ENCODE peak calls at places on chromosomes 11 and 22, in four cellular contexts. M is colonic mucosa, V is RWPE1, H is RWPE2. N is an unnamed sample.

GRCh38 chr11:88597387-88597786 is 259.9 kb upstream of the CTSC start:
- DNase-seq in H (no peak), M (no peak), V (no peak), N (no peak)

GRCh38 chr22:38031491-38031890 is 25.7 kb upstream of the PICK1 start:
- DNase-seq in H (no peak), M (no peak), V (no peak), N (no peak)

GRCh38 chr22:45455621-45456020 is 42.1 kb downstream of the RIBC2 start:
- DNase-seq in V (no peak), M (no peak), H (no peak), N (no peak)

GRCh38 chr11:62546244-62546936 is at the start of gene AHNAK:
- DNase-seq in H (peak), V (peak), M (peak), N (no peak)

GRCh38 chr11:110453684-110454354 is 24.1 kb downstream of the FDX1 start:
- DNase-seq in V (no peak), H (no peak), M (no peak), N (no peak)

GRCh38 chr11:114321621-114322257 is 25.5 kb downstream of the NNMT start:
- DNase-seq in V (no peak), M (no peak), H (no peak), N (no peak)

GRCh38 chr22:36568846-36569245 is 39.9 kb upstream of the EIF3D start:
- DNase-seq in H (no peak), M (no peak), V (no peak), N (no peak)

GRCh38 chr11:63680842-63681207 is 475 bp upstream of the RTN3 start:
- DNase-seq in H (no peak), V (peak), M (peak), N (no peak)

GRCh38 chr11:1744137-1744878 is 6.1 kb downstream of the IFITM10 start:
- DNase-seq in V (no peak), H (no peak), M (no peak), N (no peak)

GRCh38 chr11:1618231-1618630 is 3.7 kb downstream of the KRTAP5-4 start:
- DNase-seq in M (no peak), V (no peak), H (no peak), N (no peak)

GRCh38 chr11:89495951-89496350 is 4.8 kb upstream of the NOX4 start:
- DNase-seq in H (no peak), V (peak), M (no peak), N (no peak)

GRCh38 chr11:101133190-101133589 is 3.6 kb upstream of the PGR start:
- DNase-seq in M (no peak), H (no peak), V (no peak), N (no peak)

GRCh38 chr11:134048028-134048427 is 20.8 kb upstream of the JAM3 start:
- DNase-seq in M (no peak), V (no peak), H (peak), N (no peak)

GRCh38 chr11:74487875-74488274 is 5.6 kb downstream of the LIPT2 start:
- DNase-seq in V (no peak), M (no peak), H (no peak), N (peak)
- TF ChIP-seq CTCF in V (no peak), M (no peak), H (peak), N (no peak)

GRCh38 chr11:29527391-29527936 is 489.4 kb downstream of the KCNA4 start:
- DNase-seq in V (peak), M (no peak), H (no peak), N (no peak)
- TF ChIP-seq CTCF in V (peak), M (no peak), H (peak), N (peak)

GRCh38 chr11:123475478-123475877 is 45.4 kb downstream of the GRAMD1B start:
- DNase-seq in H (no peak), M (no peak), V (no peak), N (no peak)
- TF ChIP-seq CTCF in H (peak), M (no peak), V (no peak), N (peak)

GRCh38 chr22:23282516-23282915 is 102.2 kb downstream of the BCR start:
- DNase-seq in V (no peak), H (peak), M (no peak), N (no peak)

GRCh38 chr22:23281406-23282088 is 101.2 kb downstream of the BCR start:
- DNase-seq in M (peak), V (peak), H (peak), N (peak)

GRCh38 chr22:23282986-23283385 is 102.7 kb downstream of the BCR start:
- DNase-seq in H (peak), V (no peak), M (no peak), N (no peak)

GRCh38 chr22:23281053-23281405 is 100.7 kb downstream of the BCR start:
- DNase-seq in V (no peak), H (peak), M (no peak), N (no peak)

GRCh38 chr22:23282089-23282501 is 101.8 kb downstream of the BCR start:
- DNase-seq in H (peak), V (peak), M (peak), N (peak)
- TF ChIP-seq CTCF in H (peak), V (peak), M (no peak), N (no peak)

DNA sequence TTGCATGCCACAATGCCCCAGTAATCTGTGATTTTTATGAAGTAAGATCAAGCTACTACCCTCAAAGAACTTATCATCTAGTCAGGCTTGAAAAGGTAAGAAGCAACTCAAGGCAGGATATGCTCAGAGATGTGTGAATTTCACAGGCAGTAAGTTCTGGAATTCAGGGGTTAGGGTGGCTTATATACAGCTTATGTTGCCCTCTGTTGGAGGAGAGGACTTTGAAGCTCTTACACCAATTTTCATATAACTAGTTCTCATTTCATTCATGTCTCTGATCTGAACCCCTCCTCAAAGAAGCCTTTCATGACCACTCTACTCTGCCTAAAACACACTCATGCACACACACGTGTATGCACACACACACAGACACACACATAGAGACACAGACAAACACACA is 220.5 kb upstream of the ZBED5 start:
- DNase-seq in M (no peak), H (no peak), V (no peak), N (no peak)
- TF ChIP-seq CTCF in M (no peak), H (peak), V (no peak), N (peak)